ENCODE peak calls at places on chromosomes 11 and 22, in nine cellular contexts. O is astrocyte of the spinal cord, B is astrocyte, E is spleen, M is lower lobe of right lung, F is left ventricle myocardium inferior, L is PC-9, U is fibroblast of mammary gland, T is WTC11. S is an unnamed sample.

GRCh38 chr11:5807580-5807979 is 1.1 kb upstream of the OR52N2 start:
- DNase-seq in O (no peak), B (no peak), E (no peak), M (no peak), F (no peak), L (no peak), U (no peak), T (peak; percentile 43), S (no peak)

GRCh38 chr11:62847767-62848314 is 8.5 kb upstream of the WDR74 start:
- DNase-seq in O (no peak), B (no peak), E (no peak), M (no peak), F (no peak), L (no peak), U (no peak), T (no peak), S (no peak)

GRCh38 chr11:94766656-94767291 is 1.4 kb upstream of the AMOTL1 start:
- DNase-seq in O (no peak), B (no peak), E (no peak), M (no peak), F (no peak), L (peak; percentile 37), U (no peak), T (no peak), S (no peak)

GRCh38 chr11:118757881-118758399 is 33.0 kb downstream of the DDX6 start:
- DNase-seq in O (no peak), B (no peak), E (no peak), M (no peak), F (no peak), L (no peak), U (no peak), T (no peak), S (no peak)

GRCh38 chr11:132942611-132943324 is 589.5 kb downstream of the OPCML start:
- DNase-seq in O (no peak), B (no peak), E (no peak), M (no peak), F (no peak), L (no peak), U (no peak), T (peak; percentile 68), S (no peak)

GRCh38 chr11:70128435-70128906 is 50.4 kb downstream of the ANO1 start:
- DNase-seq in O (peak; percentile 61), B (no peak), E (no peak), M (no peak), F (no peak), L (peak; percentile 78), U (no peak), T (peak; percentile 47), S (no peak)

GRCh38 chr11:16883179-16883578 is 131.0 kb downstream of the PLEKHA7 start:
- DNase-seq in O (no peak), B (no peak), E (no peak), M (peak; percentile 40), F (peak; percentile 28), L (peak; percentile 57), U (no peak), T (no peak), S (no peak)

GRCh38 chr11:97722065-97722464 is 1298.7 kb upstream of the CNTN5 start:
- DNase-seq in O (peak; percentile 98), B (peak; percentile 90), E (no peak), M (no peak), F (no peak), L (peak; percentile 27), U (peak; percentile 74), T (no peak), S (no peak)

GRCh38 chr11:86660011-86660595 is 12.3 kb downstream of the ME3 start:
- DNase-seq in O (peak; percentile 62), B (peak; percentile 79), E (no peak), M (no peak), F (no peak), L (no peak), U (peak; percentile 85), T (no peak), S (no peak)

DNA sequence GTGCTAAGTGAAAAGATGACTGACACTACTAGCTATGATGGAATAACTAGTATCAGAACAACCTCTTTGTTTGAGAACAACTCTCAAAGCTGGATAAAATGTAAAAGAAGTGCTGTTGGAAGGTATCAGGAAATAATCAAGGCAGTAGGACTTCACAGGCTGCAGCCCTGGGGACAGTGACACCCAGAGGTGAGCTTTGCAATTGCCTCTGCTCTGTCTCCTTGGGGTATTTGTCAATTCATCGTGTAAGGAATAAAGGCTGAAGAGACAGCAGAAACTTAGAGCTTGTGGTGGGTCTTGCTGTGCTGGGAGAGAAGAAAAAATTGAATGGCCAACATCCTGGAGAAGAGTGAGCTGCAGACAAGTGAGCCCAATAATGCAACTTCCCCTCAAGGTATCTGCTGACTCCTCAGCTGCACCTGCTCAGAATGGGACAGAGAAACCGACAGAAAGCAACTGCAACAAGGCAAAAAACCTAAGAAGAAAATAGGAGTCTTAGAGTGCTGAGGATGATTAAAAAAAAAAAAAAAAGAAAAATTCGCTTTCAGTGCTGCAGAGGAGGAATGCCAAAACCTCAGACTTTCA is 141.1 kb downstream of the RCN1 start:
- DNase-seq in O (peak; percentile 16), B (peak; percentile 9), E (no peak), M (no peak), F (no peak), L (peak; percentile 32), U (peak; percentile 37), T (peak; percentile 64), S (no peak)
- TF ChIP-seq CTCF in O (peak; percentile 76), B (peak; percentile 78), E (no peak), M (peak; percentile 28), F (peak; percentile 48), L (peak; percentile 77), U (peak; percentile 75), T (peak; percentile 56), S (peak; percentile 88)

GRCh38 chr11:129410561-129410960 is 34.9 kb downstream of the BARX2 start:
- DNase-seq in O (no peak), B (no peak), E (no peak), M (no peak), F (no peak), L (no peak), U (no peak), T (no peak), S (no peak)
- TF ChIP-seq CTCF in O (no peak), B (no peak), E (no peak), M (no peak), F (no peak), L (no peak), U (no peak), T (no peak), S (peak; percentile 17)

GRCh38 chr22:35379146-35379993 is 1.5 kb upstream of the HMOX1 start:
- DNase-seq in O (no peak), B (no peak), E (no peak), M (no peak), F (no peak), L (no peak), U (no peak), T (no peak), S (no peak)

GRCh38 chr22:35381424-35381772 is 502 bp downstream of the HMOX1 start:
- DNase-seq in O (no peak), B (no peak), E (no peak), M (no peak), F (no peak), L (no peak), U (no peak), T (no peak), S (no peak)

GRCh38 chr22:35378547-35379078 is 2.3 kb upstream of the HMOX1 start:
- DNase-seq in O (no peak), B (no peak), E (no peak), M (no peak), F (no peak), L (no peak), U (no peak), T (no peak), S (no peak)

GRCh38 chr22:35380013-35380412 is 883 bp upstream of the HMOX1 start:
- DNase-seq in O (no peak), B (no peak), E (no peak), M (no peak), F (no peak), L (no peak), U (peak; percentile 75), T (no peak), S (no peak)

DNA sequence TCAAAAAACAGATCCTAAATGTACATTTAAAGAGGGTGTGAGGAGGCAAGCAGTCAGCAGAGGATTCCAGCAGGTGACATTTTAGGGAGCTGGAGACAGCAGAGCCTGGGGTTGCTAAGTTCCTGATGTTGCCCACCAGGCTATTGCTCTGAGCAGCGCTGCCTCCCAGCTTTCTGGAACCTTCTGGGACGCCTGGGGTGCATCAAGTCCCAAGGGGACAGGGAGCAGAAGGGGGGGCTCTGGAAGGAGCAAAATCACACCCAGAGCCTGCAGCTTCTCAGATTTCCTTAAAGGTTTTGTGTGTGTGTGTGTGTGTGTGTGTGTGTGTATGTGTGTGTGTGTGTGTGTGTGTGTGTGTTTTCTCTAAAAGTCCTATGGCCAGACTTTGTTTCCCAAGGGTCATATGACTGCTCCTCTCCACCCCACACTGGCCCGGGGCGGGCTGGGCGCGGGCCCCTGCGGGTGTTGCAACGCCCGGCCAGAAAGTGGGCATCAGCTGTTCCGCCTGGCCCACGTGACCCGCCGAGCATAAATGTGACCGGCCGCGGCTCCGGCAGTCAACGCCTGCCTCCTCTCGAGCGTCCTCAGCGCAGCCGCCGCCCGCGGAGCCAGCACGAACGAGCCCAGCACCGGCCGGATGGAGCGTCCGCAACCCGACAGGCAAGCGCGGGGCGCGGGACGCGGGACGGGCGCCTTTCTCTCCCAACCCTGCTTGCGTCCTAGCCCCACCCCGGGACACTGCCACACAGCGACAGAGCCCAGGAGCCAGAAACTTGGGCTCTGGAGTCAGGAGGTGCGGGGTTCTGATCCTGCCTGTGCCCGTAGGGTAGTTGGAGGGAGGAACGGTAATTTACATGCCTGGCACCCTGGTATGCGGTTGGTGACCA is at the start of gene HMOX1:
- DNase-seq in O (peak; percentile 84), B (peak; percentile 72), E (peak; percentile 97), M (peak; percentile 97), F (peak; percentile 92), L (peak; percentile 87), U (peak; percentile 85), T (peak; percentile 79), S (peak; percentile 86)
- TF ChIP-seq CTCF in O (peak; percentile 1), B (no peak), E (no peak), M (peak; percentile 27), F (peak; percentile 23), L (no peak), U (no peak), T (no peak), S (peak; percentile 20)

GRCh38 chr22:19645905-19646304 is 68.4 kb upstream of the SEPTIN5 start:
- DNase-seq in O (no peak), B (no peak), E (no peak), M (no peak), F (no peak), L (no peak), U (no peak), T (no peak), S (no peak)

GRCh38 chr22:19644314-19645223 is 69.7 kb upstream of the SEPTIN5 start:
- DNase-seq in O (no peak), B (no peak), E (no peak), M (no peak), F (no peak), L (no peak), U (peak; percentile 12), T (no peak), S (no peak)

GRCh38 chr22:19643448-19644313 is 70.6 kb upstream of the SEPTIN5 start:
- DNase-seq in O (no peak), B (no peak), E (no peak), M (no peak), F (no peak), L (no peak), U (no peak), T (no peak), S (no peak)

GRCh38 chr22:19646383-19646782 is 67.9 kb upstream of the SEPTIN5 start:
- DNase-seq in O (no peak), B (no peak), E (no peak), M (no peak), F (no peak), L (no peak), U (no peak), T (no peak), S (no peak)

GRCh38 chr22:19645391-19645790 is 68.9 kb upstream of the SEPTIN5 start:
- DNase-seq in O (no peak), B (no peak), E (no peak), M (no peak), F (no peak), L (no peak), U (no peak), T (no peak), S (no peak)
- TF ChIP-seq CTCF in O (no peak), B (no peak), E (no peak), M (no peak), F (no peak), L (no peak), U (no peak), T (no peak), S (no peak)

S was measured in GM06990.